ENCODE peak calls at places on chromosomes 5 and 9, in seven cellular contexts. B is GM10248, I is B cell, W is thyroid gland, O is brain microvascular endothelial cell, V is tibial nerve, Y is dorsolateral prefrontal cortex. P is an unnamed sample.

GRCh38 chr5:111960466-111961215 is 203.6 kb upstream of the NREP start:
- DNase-seq in B (no peak), I (no peak), W (no peak), O (no peak), V (no peak), Y (no peak), P (no peak)

GRCh38 chr5:16894236-16895057 is 41.6 kb downstream of the MYO10 start:
- DNase-seq in B (no peak), I (no peak), W (peak), O (peak), V (no peak), Y (no peak), P (no peak)

GRCh38 chr5:134131165-134131564 is 16.7 kb downstream of the TCF7 start:
- DNase-seq in B (no peak), I (no peak), W (no peak), O (no peak), V (no peak), Y (no peak), P (peak)

GRCh38 chr9:131892162-131892707 is 152.4 kb upstream of the RAPGEF1 start:
- DNase-seq in B (no peak), I (no peak), W (peak), O (no peak), V (no peak), Y (no peak), P (no peak)

GRCh38 chr5:180868960-180869359 is 7.9 kb upstream of the ZFP62 start:
- DNase-seq in B (peak), I (peak), W (peak), O (peak), V (peak), Y (peak), P (peak)

GRCh38 chr5:113283558-113283957 is 151.2 kb downstream of the TSSK1B start:
- DNase-seq in B (no peak), I (no peak), W (no peak), O (no peak), V (no peak), Y (no peak), P (no peak)

GRCh38 chr5:142716963-142717362 is 31.1 kb upstream of the FGF1 start:
- DNase-seq in B (peak), I (no peak), W (peak), O (peak), V (peak), Y (peak), P (peak)

GRCh38 chr5:134994560-134995156 is 27.0 kb downstream of the CATSPER3 start:
- DNase-seq in B (no peak), I (no peak), W (no peak), O (no peak), V (no peak), Y (no peak), P (no peak)

GRCh38 chr5:181052928-181053759 is 13.1 kb downstream of the BTNL9 start:
- DNase-seq in B (no peak), I (no peak), W (no peak), O (no peak), V (no peak), Y (no peak), P (no peak)

GRCh38 chr5:53095931-53096525 is 13.5 kb downstream of the MOCS2 start:
- DNase-seq in B (peak), I (peak), W (peak), O (peak), V (peak), Y (no peak), P (peak)

GRCh38 chr9:77236693-77237092 is 59.4 kb downstream of the VPS13A start:
- DNase-seq in B (no peak), I (no peak), W (no peak), O (no peak), V (no peak), Y (no peak), P (no peak)

GRCh38 chr9:27572566-27572917 is 739 bp downstream of the C9orf72 start:
- DNase-seq in B (peak), I (peak), W (peak), O (peak), V (peak), Y (no peak), P (peak)

GRCh38 chr5:13354611-13355010 is 589.9 kb downstream of the DNAH5 start:
- DNase-seq in B (no peak), I (no peak), W (no peak), O (no peak), V (no peak), Y (no peak), P (no peak)

GRCh38 chr9:134068742-134069535 is 1.1 kb upstream of the BRD3 start:
- DNase-seq in B (no peak), I (no peak), W (no peak), O (no peak), V (no peak), Y (no peak), P (peak)

GRCh38 chr5:10409504-10409903 is 32.2 kb upstream of the ROPN1L start:
- DNase-seq in B (no peak), I (no peak), W (peak), O (no peak), V (no peak), Y (no peak), P (no peak)

GRCh38 chr5:174056064-174056842 is 10.7 kb downstream of the NSG2 start:
- DNase-seq in B (no peak), I (no peak), W (no peak), O (no peak), V (no peak), Y (no peak), P (no peak)

GRCh38 chr9:19184144-19184917 is 46.2 kb upstream of the DENND4C start:
- DNase-seq in B (peak), I (peak), W (peak), O (peak), V (peak), Y (peak), P (peak)

GRCh38 chr5:133457439-133457838 is 154.9 kb downstream of the FSTL4 start:
- DNase-seq in B (no peak), I (peak), W (no peak), O (no peak), V (no peak), Y (no peak), P (no peak)

GRCh38 chr9:4344946-4345345 is 45.1 kb upstream of the GLIS3 start:
- DNase-seq in B (no peak), I (no peak), W (no peak), O (no peak), V (no peak), Y (no peak), P (peak)

GRCh38 chr5:153400931-153401330 is 89.5 kb upstream of the GRIA1 start:
- DNase-seq in B (no peak), I (no peak), W (no peak), O (no peak), V (no peak), Y (no peak), P (no peak)

GRCh38 chr5:149152317-149152746 is 11.0 kb downstream of the ABLIM3 start:
- DNase-seq in B (no peak), I (no peak), W (no peak), O (no peak), V (no peak), Y (no peak), P (no peak)

GRCh38 chr5:68515514-68515913 is 300.0 kb downstream of the PIK3R1 start:
- DNase-seq in B (no peak), I (no peak), W (no peak), O (no peak), V (no peak), Y (no peak), P (no peak)

GRCh38 chr9:84271004-84271886 is 69.3 kb downstream of the SLC28A3 start:
- DNase-seq in B (peak), I (peak), W (peak), O (peak), V (peak), Y (peak), P (peak)

GRCh38 chr9:125748511-125749099 is 1.4 kb downstream of the PBX3 start:
- DNase-seq in B (no peak), I (no peak), W (peak), O (no peak), V (no peak), Y (peak), P (peak)

GRCh38 chr9:110830495-110830894 is 161.9 kb downstream of the MUSK start:
- DNase-seq in B (no peak), I (no peak), W (no peak), O (no peak), V (no peak), Y (no peak), P (no peak)

GRCh38 chr9:110835859-110836271 is 167.3 kb downstream of the MUSK start:
- DNase-seq in B (no peak), I (no peak), W (no peak), O (no peak), V (no peak), Y (no peak), P (no peak)

GRCh38 chr9:110832916-110833315 is 164.3 kb downstream of the MUSK start:
- DNase-seq in B (no peak), I (no peak), W (no peak), O (no peak), V (no peak), Y (no peak), P (no peak)

GRCh38 chr9:110837401-110838005 is 168.9 kb downstream of the MUSK start:
- DNase-seq in B (no peak), I (no peak), W (no peak), O (no peak), V (no peak), Y (no peak), P (no peak)

DNA sequence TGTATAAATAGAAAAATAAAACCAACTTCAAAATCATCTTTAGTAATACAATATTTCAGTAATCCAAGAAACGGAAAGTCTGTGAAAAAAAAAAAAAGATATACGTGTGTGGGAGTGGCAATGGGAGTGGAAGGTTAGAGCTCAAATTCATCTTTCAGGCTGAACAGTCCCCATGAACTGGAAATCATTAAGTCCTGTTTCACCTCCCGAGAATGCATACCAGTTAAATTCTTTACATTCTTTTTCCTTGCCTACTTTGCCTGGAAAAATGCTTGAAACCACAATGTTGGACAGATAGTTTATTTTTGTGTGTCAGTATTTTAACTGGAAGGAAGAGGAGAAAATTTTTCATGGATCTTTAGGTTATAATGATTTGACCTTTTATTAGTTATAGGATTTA is 166.8 kb downstream of the MUSK start:
- DNase-seq in B (no peak), I (no peak), W (no peak), O (peak), V (no peak), Y (no peak), P (no peak)
- TF ChIP-seq CTCF in B (no peak), I (no peak), W (no peak), O (no peak), V (no peak), Y (no peak), P (no peak)

DNA sequence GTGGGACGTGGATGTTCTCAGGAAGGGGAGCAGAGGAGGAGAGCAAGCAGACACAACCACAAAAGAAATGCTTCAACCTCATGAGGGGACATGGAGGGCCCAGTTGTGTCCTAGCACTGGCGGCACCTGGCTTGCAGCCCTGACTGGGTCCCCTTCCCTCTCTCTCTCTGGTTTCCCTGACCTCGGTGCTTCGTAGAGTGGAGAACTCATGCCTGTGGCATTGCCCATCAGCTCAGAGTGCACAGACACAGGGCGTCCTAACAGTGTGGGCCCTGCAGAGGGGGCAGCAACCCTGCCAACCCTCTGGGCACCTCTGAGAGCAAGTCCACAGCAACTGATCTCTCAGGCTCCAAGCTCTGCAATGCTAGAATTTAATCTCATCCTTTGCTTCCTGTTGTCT is 140.6 kb downstream of the BARX1 start:
- DNase-seq in B (peak), I (no peak), W (no peak), O (no peak), V (no peak), Y (no peak), P (no peak)
- TF ChIP-seq CTCF in B (no peak), I (no peak), W (no peak), O (no peak), V (no peak), Y (no peak), P (no peak)

DNA sequence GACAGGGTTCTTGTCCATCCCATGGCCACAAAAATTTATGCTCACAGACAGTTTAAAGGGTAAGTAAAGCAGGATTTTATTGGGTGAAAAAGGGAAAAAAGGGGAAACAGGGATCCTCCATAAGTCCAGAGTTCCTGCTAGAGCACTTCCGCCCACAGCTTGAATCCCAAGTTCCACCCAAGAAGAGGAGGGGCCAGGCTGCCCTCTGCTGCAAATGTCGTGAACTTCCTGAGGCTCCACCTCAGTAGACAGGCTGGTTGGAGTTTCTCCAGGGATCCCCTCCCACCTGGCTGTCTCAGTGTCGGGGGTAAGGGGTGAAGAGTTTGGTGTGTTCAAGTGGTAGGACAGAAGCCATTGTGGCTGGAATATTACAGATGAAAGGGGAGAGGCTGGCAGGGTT is 275.0 kb upstream of the SGCD start:
- DNase-seq in B (no peak), I (no peak), W (peak), O (no peak), V (no peak), Y (no peak), P (no peak)
- TF ChIP-seq CTCF in B (no peak), I (no peak), W (peak), O (no peak), V (no peak), Y (no peak), P (no peak)

DNA sequence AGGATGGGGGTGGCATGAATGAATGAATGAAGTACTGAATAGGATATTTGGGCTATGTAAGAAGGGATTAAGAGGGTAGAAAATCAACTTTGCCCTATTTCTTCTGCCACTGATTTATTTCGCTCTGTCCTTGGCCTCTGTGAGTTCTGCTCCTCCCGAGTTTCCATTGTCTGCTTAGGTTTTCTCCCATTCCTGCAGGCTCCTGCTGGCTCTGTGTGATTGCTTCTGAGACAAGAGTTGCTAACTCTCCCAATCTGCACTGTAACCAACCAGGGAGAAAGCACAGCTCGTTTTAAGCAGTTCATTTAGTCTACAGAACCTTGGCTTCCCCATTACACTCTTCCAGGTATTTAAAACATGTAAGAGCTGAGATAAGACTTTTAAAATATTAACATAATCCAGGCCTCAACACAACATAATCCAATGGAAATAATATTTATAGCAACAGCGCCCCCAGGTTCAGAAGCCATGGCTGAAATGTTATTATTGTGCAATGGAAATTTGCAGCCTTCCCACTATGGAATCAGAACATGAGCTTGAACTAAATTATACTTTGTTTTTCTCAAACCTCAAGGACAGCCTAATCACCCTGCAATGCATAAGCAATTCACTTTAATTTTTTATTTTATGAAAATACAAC is 203.5 kb downstream of the ERCC6L2 start:
- DNase-seq in B (no peak), I (no peak), W (no peak), O (no peak), V (no peak), Y (no peak), P (no peak)
- TF ChIP-seq CTCF in B (no peak), I (no peak), W (no peak), O (peak), V (no peak), Y (no peak), P (no peak)

GRCh38 chr9:113148377-113148715 is 2.5 kb upstream of the SLC31A2 start:
- DNase-seq in B (no peak), I (no peak), W (no peak), O (no peak), V (no peak), Y (no peak), P (no peak)

GRCh38 chr9:113148996-113149960 is 1.5 kb upstream of the SLC31A2 start:
- DNase-seq in B (no peak), I (no peak), W (no peak), O (no peak), V (no peak), Y (no peak), P (no peak)

GRCh38 chr9:113152699-113153098 is 1.9 kb downstream of the SLC31A2 start:
- DNase-seq in B (no peak), I (no peak), W (peak), O (no peak), V (no peak), Y (no peak), P (no peak)

GRCh38 chr9:113151696-113152630 is 1.2 kb downstream of the SLC31A2 start:
- DNase-seq in B (no peak), I (no peak), W (peak), O (no peak), V (peak), Y (no peak), P (no peak)

GRCh38 chr9:113150670-113151591 is at the start of gene SLC31A2:
- DNase-seq in B (peak), I (peak), W (peak), O (peak), V (peak), Y (peak), P (peak)
- TF ChIP-seq CTCF in B (peak), I (peak), W (peak), O (peak), V (peak), Y (peak), P (peak)

GRCh38 chr5:30894811-30895210 is 298.7 kb upstream of the CDH6 start:
- DNase-seq in B (no peak), I (no peak), W (no peak), O (peak), V (no peak), Y (no peak), P (no peak)
- TF ChIP-seq CTCF in B (no peak), I (no peak), W (no peak), O (no peak), V (no peak), Y (no peak), P (no peak)

P was measured in activated CD8-positive, alpha-beta T cell treated with anti-CD3 and anti-CD28 coated beads for 36 hours.